ENCODE peak calls at places on chromosomes 5 and 9, in seven cellular contexts. One of them, this sample, is unnamed.

GRCh38 chr9:76895186-76895585 is 10.7 kb downstream of the PRUNE2 start:
- DNase-seq in left lung: no peak
- DNase-seq in IMR-90: peak
- DNase-seq in H1: no peak
- DNase-seq in keratinocyte: no peak
- DNase-seq in heart left ventricle: no peak
- DNase-seq in neural progenitor cell: no peak
- DNase-seq in this sample: no peak

GRCh38 chr9:113596616-113597320 is 133.2 kb downstream of the RGS3 start:
- DNase-seq in left lung: peak
- DNase-seq in H1: no peak
- DNase-seq in neural progenitor cell: no peak
- DNase-seq in keratinocyte: no peak
- DNase-seq in IMR-90: no peak
- DNase-seq in heart left ventricle: no peak
- DNase-seq in this sample: no peak

GRCh38 chr5:21665525-21665924 is 1187.6 kb downstream of the CDH12 start:
- DNase-seq in neural progenitor cell: no peak
- DNase-seq in keratinocyte: no peak
- DNase-seq in heart left ventricle: no peak
- DNase-seq in left lung: no peak
- DNase-seq in H1: no peak
- DNase-seq in IMR-90: no peak
- DNase-seq in this sample: no peak

GRCh38 chr9:122780026-122780425 is 8.7 kb upstream of the OR5C1 start:
- DNase-seq in H1: no peak
- DNase-seq in heart left ventricle: no peak
- DNase-seq in neural progenitor cell: no peak
- DNase-seq in IMR-90: no peak
- DNase-seq in left lung: no peak
- DNase-seq in keratinocyte: no peak
- DNase-seq in this sample: no peak

GRCh38 chr9:127129073-127129717 is 6.8 kb upstream of the ANGPTL2 start:
- DNase-seq in left lung: no peak
- DNase-seq in neural progenitor cell: no peak
- DNase-seq in keratinocyte: no peak
- DNase-seq in H1: no peak
- DNase-seq in heart left ventricle: no peak
- DNase-seq in IMR-90: no peak
- DNase-seq in this sample: no peak

GRCh38 chr5:72662936-72663335 is 153.5 kb upstream of the TNPO1 start:
- DNase-seq in heart left ventricle: no peak
- DNase-seq in left lung: no peak
- DNase-seq in neural progenitor cell: peak
- DNase-seq in keratinocyte: no peak
- DNase-seq in H1: no peak
- DNase-seq in IMR-90: no peak
- DNase-seq in this sample: no peak

GRCh38 chr5:25119654-25120053 is 474.9 kb upstream of the CDH10 start:
- DNase-seq in left lung: no peak
- DNase-seq in keratinocyte: no peak
- DNase-seq in neural progenitor cell: no peak
- DNase-seq in H1: no peak
- DNase-seq in IMR-90: no peak
- DNase-seq in heart left ventricle: no peak
- DNase-seq in this sample: no peak

GRCh38 chr5:89280103-89281037 is 397.4 kb upstream of the MEF2C start:
- DNase-seq in left lung: no peak
- DNase-seq in H1: no peak
- DNase-seq in keratinocyte: no peak
- DNase-seq in neural progenitor cell: no peak
- DNase-seq in IMR-90: no peak
- DNase-seq in heart left ventricle: no peak
- DNase-seq in this sample: no peak

GRCh38 chr5:34923694-34924461 is 5.5 kb upstream of the DNAJC21 start:
- DNase-seq in H1: no peak
- DNase-seq in neural progenitor cell: no peak
- DNase-seq in keratinocyte: peak
- DNase-seq in left lung: no peak
- DNase-seq in IMR-90: peak
- DNase-seq in heart left ventricle: no peak
- DNase-seq in this sample: no peak

GRCh38 chr5:178839319-178839704 is 20.4 kb upstream of the ZNF354B start:
- DNase-seq in IMR-90: no peak
- DNase-seq in heart left ventricle: peak
- DNase-seq in neural progenitor cell: peak
- DNase-seq in keratinocyte: no peak
- DNase-seq in left lung: peak
- DNase-seq in H1: peak
- DNase-seq in this sample: peak

GRCh38 chr5:128395073-128395472 is 143.0 kb downstream of the FBN2 start:
- DNase-seq in left lung: no peak
- DNase-seq in keratinocyte: no peak
- DNase-seq in H1: no peak
- DNase-seq in IMR-90: no peak
- DNase-seq in neural progenitor cell: no peak
- DNase-seq in heart left ventricle: peak
- DNase-seq in this sample: no peak

GRCh38 chr9:78786794-78787193 is 489.9 kb downstream of the PSAT1 start:
- DNase-seq in H1: no peak
- DNase-seq in neural progenitor cell: no peak
- DNase-seq in keratinocyte: no peak
- DNase-seq in IMR-90: peak
- DNase-seq in heart left ventricle: no peak
- DNase-seq in left lung: no peak
- DNase-seq in this sample: no peak

GRCh38 chr9:113922160-113922559 is 46.1 kb downstream of the ZNF618 start:
- DNase-seq in keratinocyte: no peak
- DNase-seq in left lung: no peak
- DNase-seq in IMR-90: no peak
- DNase-seq in H1: no peak
- DNase-seq in neural progenitor cell: no peak
- DNase-seq in heart left ventricle: no peak
- DNase-seq in this sample: no peak

GRCh38 chr9:85743290-85744128 is 1.8 kb upstream of the AGTPBP1 start:
- DNase-seq in heart left ventricle: no peak
- DNase-seq in IMR-90: peak
- DNase-seq in neural progenitor cell: peak
- DNase-seq in left lung: peak
- DNase-seq in keratinocyte: peak
- DNase-seq in H1: no peak
- DNase-seq in this sample: no peak

GRCh38 chr9:98491231-98491651 is 217.5 kb downstream of the GABBR2 start:
- DNase-seq in IMR-90: no peak
- DNase-seq in left lung: no peak
- DNase-seq in keratinocyte: no peak
- DNase-seq in H1: no peak
- DNase-seq in heart left ventricle: no peak
- DNase-seq in neural progenitor cell: no peak
- DNase-seq in this sample: no peak

GRCh38 chr5:57887851-57888621 is 405.4 kb upstream of the ACTBL2 start:
- DNase-seq in left lung: no peak
- DNase-seq in keratinocyte: no peak
- DNase-seq in IMR-90: peak
- DNase-seq in heart left ventricle: peak
- DNase-seq in neural progenitor cell: peak
- DNase-seq in H1: no peak
- DNase-seq in this sample: no peak

GRCh38 chr9:120928015-120928719 is 1.6 kb upstream of the TRAF1 start:
- DNase-seq in keratinocyte: no peak
- DNase-seq in left lung: peak
- DNase-seq in neural progenitor cell: peak
- DNase-seq in heart left ventricle: peak
- DNase-seq in IMR-90: no peak
- DNase-seq in H1: no peak
- DNase-seq in this sample: no peak

GRCh38 chr9:18194316-18194715 is 279.6 kb upstream of the ADAMTSL1 start:
- DNase-seq in IMR-90: peak
- DNase-seq in neural progenitor cell: no peak
- DNase-seq in heart left ventricle: no peak
- DNase-seq in H1: no peak
- DNase-seq in keratinocyte: no peak
- DNase-seq in left lung: no peak
- DNase-seq in this sample: no peak

GRCh38 chr9:14281136-14281795 is 32.7 kb downstream of the NFIB start:
- DNase-seq in heart left ventricle: no peak
- DNase-seq in H1: no peak
- DNase-seq in IMR-90: no peak
- DNase-seq in keratinocyte: no peak
- DNase-seq in left lung: no peak
- DNase-seq in neural progenitor cell: no peak
- DNase-seq in this sample: no peak

GRCh38 chr5:151017897-151018296 is 2.5 kb upstream of the GPX3 start:
- DNase-seq in H1: no peak
- DNase-seq in left lung: no peak
- DNase-seq in neural progenitor cell: no peak
- DNase-seq in keratinocyte: no peak
- DNase-seq in heart left ventricle: no peak
- DNase-seq in IMR-90: no peak
- DNase-seq in this sample: no peak

GRCh38 chr9:81848472-81848871 is 79.8 kb upstream of the SPATA31D4 start:
- DNase-seq in H1: no peak
- DNase-seq in keratinocyte: no peak
- DNase-seq in left lung: no peak
- DNase-seq in IMR-90: peak
- DNase-seq in neural progenitor cell: no peak
- DNase-seq in heart left ventricle: no peak
- DNase-seq in this sample: no peak

GRCh38 chr5:180155331-180155881 is 53.6 kb downstream of the RASGEF1C start:
- DNase-seq in H1: no peak
- DNase-seq in IMR-90: no peak
- DNase-seq in neural progenitor cell: no peak
- DNase-seq in left lung: no peak
- DNase-seq in heart left ventricle: no peak
- DNase-seq in keratinocyte: no peak
- DNase-seq in this sample: peak

GRCh38 chr5:58335518-58335917 is 124.4 kb downstream of the PLK2 start:
- DNase-seq in keratinocyte: no peak
- DNase-seq in heart left ventricle: no peak
- DNase-seq in left lung: no peak
- DNase-seq in H1: no peak
- DNase-seq in IMR-90: peak
- DNase-seq in neural progenitor cell: no peak
- DNase-seq in this sample: no peak

GRCh38 chr5:130126748-130127147 is 222.5 kb downstream of the CHSY3 start:
- DNase-seq in left lung: no peak
- DNase-seq in IMR-90: no peak
- DNase-seq in keratinocyte: no peak
- DNase-seq in heart left ventricle: no peak
- DNase-seq in neural progenitor cell: no peak
- DNase-seq in H1: no peak
- DNase-seq in this sample: no peak

GRCh38 chr5:1511651-1512540 is 11.9 kb downstream of the LPCAT1 start:
- DNase-seq in IMR-90: peak
- DNase-seq in keratinocyte: no peak
- DNase-seq in neural progenitor cell: peak
- DNase-seq in left lung: peak
- DNase-seq in heart left ventricle: peak
- DNase-seq in H1: no peak
- DNase-seq in this sample: peak

GRCh38 chr5:117488976-117489500 is 914.4 kb upstream of the SEMA6A start:
- DNase-seq in keratinocyte: no peak
- DNase-seq in IMR-90: no peak
- DNase-seq in left lung: no peak
- DNase-seq in H1: no peak
- DNase-seq in neural progenitor cell: no peak
- DNase-seq in heart left ventricle: no peak
- DNase-seq in this sample: no peak

GRCh38 chr5:117497626-117498025 is 923.0 kb upstream of the SEMA6A start:
- DNase-seq in H1: no peak
- DNase-seq in keratinocyte: no peak
- DNase-seq in neural progenitor cell: no peak
- DNase-seq in IMR-90: no peak
- DNase-seq in heart left ventricle: no peak
- DNase-seq in left lung: no peak
- DNase-seq in this sample: no peak

DNA sequence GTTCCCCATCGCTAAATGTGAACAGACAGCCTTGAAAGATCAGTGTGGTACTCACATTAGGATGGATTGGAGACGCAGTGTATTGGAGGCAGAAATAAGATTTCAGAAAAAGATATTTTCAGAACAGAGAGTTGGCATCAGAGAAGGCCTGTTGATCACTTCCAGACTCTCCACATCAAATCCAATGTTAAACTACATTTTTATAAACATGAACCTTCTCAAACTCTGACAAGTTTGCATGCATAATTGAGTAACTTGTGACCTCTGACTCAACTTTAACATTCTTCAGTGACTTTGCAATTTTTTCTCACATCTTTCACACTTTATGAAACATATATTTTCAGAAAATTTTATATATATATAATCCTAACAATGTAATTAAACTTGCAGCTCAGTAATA is 919.6 kb upstream of the SEMA6A start:
- DNase-seq in keratinocyte: no peak
- DNase-seq in IMR-90: no peak
- DNase-seq in neural progenitor cell: no peak
- DNase-seq in heart left ventricle: no peak
- DNase-seq in left lung: no peak
- DNase-seq in H1: no peak
- DNase-seq in this sample: no peak
- TF ChIP-seq CTCF in keratinocyte: no peak
- TF ChIP-seq CTCF in IMR-90: no peak
- TF ChIP-seq CTCF in neural progenitor cell: no peak
- TF ChIP-seq CTCF in heart left ventricle: no peak
- TF ChIP-seq CTCF in left lung: no peak
- TF ChIP-seq CTCF in H1: no peak
- TF ChIP-seq CTCF in this sample: no peak

DNA sequence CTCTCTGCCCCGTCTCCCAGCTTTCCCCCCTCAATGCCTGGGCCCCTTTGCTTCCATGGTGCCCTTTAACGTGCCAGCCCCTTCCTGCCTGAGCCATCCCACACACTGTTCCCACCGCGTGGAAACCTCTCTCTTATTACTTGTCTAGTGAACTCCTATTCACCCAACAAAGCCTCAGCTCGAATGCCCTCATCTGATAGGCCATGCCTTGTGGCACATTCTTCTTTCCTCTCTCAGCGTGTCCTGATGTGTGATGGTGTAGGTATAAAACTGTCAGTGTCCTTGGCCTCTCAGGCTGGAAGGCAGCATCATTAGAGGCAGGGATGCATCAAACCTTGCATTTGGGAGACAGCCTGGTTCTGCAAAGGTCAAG is 152.3 kb downstream of the OLFM1 start:
- DNase-seq in heart left ventricle: no peak
- DNase-seq in keratinocyte: no peak
- DNase-seq in left lung: no peak
- DNase-seq in IMR-90: no peak
- DNase-seq in neural progenitor cell: no peak
- DNase-seq in H1: no peak
- DNase-seq in this sample: no peak
- H3K27ac ChIP-seq in heart left ventricle: no peak
- H3K27ac ChIP-seq in keratinocyte: no peak
- H3K27ac ChIP-seq in left lung: no peak
- H3K27ac ChIP-seq in IMR-90: no peak
- H3K27ac ChIP-seq in neural progenitor cell: no peak
- H3K27ac ChIP-seq in H1: no peak
- H3K27ac ChIP-seq in this sample: no peak

GRCh38 chr9:71891557-71892189 is 19.3 kb downstream of the ABHD17B start:
- DNase-seq in neural progenitor cell: no peak
- DNase-seq in H1: no peak
- DNase-seq in keratinocyte: no peak
- DNase-seq in left lung: no peak
- DNase-seq in heart left ventricle: no peak
- DNase-seq in IMR-90: no peak
- DNase-seq in this sample: no peak
- H3K4me3 ChIP-seq in neural progenitor cell: no peak
- H3K4me3 ChIP-seq in H1: no peak
- H3K4me3 ChIP-seq in keratinocyte: no peak
- H3K4me3 ChIP-seq in left lung: no peak
- H3K4me3 ChIP-seq in heart left ventricle: no peak
- H3K4me3 ChIP-seq in IMR-90: no peak
- H3K4me3 ChIP-seq in this sample: no peak

GRCh38 chr5:10724799-10725507 is 36.1 kb downstream of the DAP start:
- DNase-seq in keratinocyte: no peak
- DNase-seq in heart left ventricle: peak
- DNase-seq in neural progenitor cell: no peak
- DNase-seq in IMR-90: peak
- DNase-seq in H1: no peak
- DNase-seq in left lung: peak
- DNase-seq in this sample: no peak
- TF ChIP-seq CTCF in keratinocyte: peak
- TF ChIP-seq CTCF in heart left ventricle: peak
- TF ChIP-seq CTCF in neural progenitor cell: no peak
- TF ChIP-seq CTCF in IMR-90: peak
- TF ChIP-seq CTCF in H1: no peak
- TF ChIP-seq CTCF in left lung: no peak
- TF ChIP-seq CTCF in this sample: peak